ENCODE peak calls at places on chromosome 11, in four cellular contexts. B is T follicular helper cell; Q is substantia nigra; Y is activated CD4-positive, CD25-positive, alpha-beta regulatory T cell. I is an unnamed sample.
A peak's percentile ranks its signal among the peaks of the same experiment; 100 is the strongest.

GRCh38 chr11:112219476-112220232 is 6.6 kb upstream of the PTS start:
- DNase-seq in B (peak; percentile 12), Q (no peak), Y (no peak), I (peak; percentile 29)

GRCh38 chr11:2139118-2139490 is at the start of gene IGF2:
- DNase-seq in B (no peak), Q (no peak), Y (no peak), I (no peak)

GRCh38 chr11:61497876-61498275 is 10.7 kb upstream of the LRRC10B start:
- DNase-seq in B (no peak), Q (no peak), Y (no peak), I (no peak)

GRCh38 chr11:120563698-120564572 is 52.4 kb downstream of the GRIK4 start:
- DNase-seq in B (no peak), Q (peak; percentile 75), Y (no peak), I (peak; percentile 22)

GRCh38 chr11:24833598-24833997 is 336.7 kb downstream of the LUZP2 start:
- DNase-seq in B (no peak), Q (no peak), Y (no peak), I (no peak)

GRCh38 chr11:16195659-16196058 is 160.7 kb downstream of the SOX6 start:
- DNase-seq in B (no peak), Q (no peak), Y (no peak), I (no peak)

GRCh38 chr11:33000181-33000580 is 15.5 kb upstream of the DEPDC7 start:
- DNase-seq in B (no peak), Q (no peak), Y (no peak), I (no peak)

GRCh38 chr11:122703541-122704272 is 48.2 kb downstream of the UBASH3B start:
- DNase-seq in B (no peak), Q (no peak), Y (peak; percentile 31), I (no peak)

GRCh38 chr11:73356979-73357739 is 19.0 kb upstream of the RELT start:
- DNase-seq in B (no peak), Q (no peak), Y (no peak), I (no peak)

GRCh38 chr11:69253028-69253427 is 40.9 kb upstream of the MYEOV start:
- DNase-seq in B (no peak), Q (no peak), Y (no peak), I (no peak)

GRCh38 chr11:117506856-117507425 is 179.3 kb downstream of the CEP164 start:
- DNase-seq in B (no peak), Q (no peak), Y (no peak), I (no peak)